ENCODE peak calls at places on chromosomes 6 and 20, in seven cellular contexts. O is left ventricle myocardium inferior, N is epithelial cell of esophagus, B is body of pancreas, H is cardiac muscle cell, I is dorsolateral prefrontal cortex, P is HFF-Myc. T is an unnamed sample.

GRCh38 chr6:30885999-30886896 is 1.9 kb downstream of the DDR1 start:
- DNase-seq in O (peak; percentile 48), N (peak; percentile 95), B (peak; percentile 58), H (peak; percentile 82), I (peak; percentile 74), P (no peak), T (peak; percentile 70)

GRCh38 chr6:165146456-165146855 is 162.9 kb downstream of the C6orf118 start:
- DNase-seq in O (no peak), N (no peak), B (no peak), H (no peak), I (no peak), P (no peak), T (no peak)

GRCh38 chr6:150086026-150086425 is 17.1 kb upstream of the ULBP3 start:
- DNase-seq in O (no peak), N (no peak), B (no peak), H (no peak), I (no peak), P (no peak), T (no peak)

GRCh38 chr6:3867616-3868502 is 18.7 kb downstream of the FAM50B start:
- DNase-seq in O (no peak), N (peak; percentile 49), B (no peak), H (peak; percentile 48), I (no peak), P (no peak), T (peak; percentile 53)

GRCh38 chr6:165746331-165746730 is 83.3 kb upstream of the PDE10A start:
- DNase-seq in O (no peak), N (no peak), B (no peak), H (no peak), I (no peak), P (no peak), T (no peak)

GRCh38 chr6:68689910-68690309 is 54.8 kb downstream of the ADGRB3 start:
- DNase-seq in O (no peak), N (no peak), B (no peak), H (no peak), I (no peak), P (no peak), T (no peak)

GRCh38 chr20:59253779-59254319 is 46.6 kb upstream of the EDN3 start:
- DNase-seq in O (no peak), N (no peak), B (no peak), H (no peak), I (no peak), P (no peak), T (no peak)

GRCh38 chr6:35295521-35296315 is 1.9 kb upstream of the DEF6 start:
- DNase-seq in O (no peak), N (no peak), B (no peak), H (no peak), I (no peak), P (no peak), T (no peak)

GRCh38 chr20:50320910-50321796 is 130.5 kb downstream of the CEBPB start:
- DNase-seq in O (peak; percentile 85), N (peak; percentile 99), B (peak; percentile 89), H (peak; percentile 94), I (no peak), P (no peak), T (peak; percentile 92)

GRCh38 chr6:10395946-10396577 is 18.8 kb downstream of the TFAP2A start:
- DNase-seq in O (no peak), N (peak; percentile 40), B (no peak), H (no peak), I (no peak), P (no peak), T (no peak)

GRCh38 chr6:146357578-146358340 is 185.9 kb upstream of the RAB32 start:
- DNase-seq in O (no peak), N (peak; percentile 87), B (no peak), H (peak; percentile 66), I (no peak), P (peak; percentile 47), T (peak; percentile 87)

GRCh38 chr6:55276745-55277627 is 50.3 kb upstream of the GFRAL start:
- DNase-seq in O (peak; percentile 20), N (peak; percentile 77), B (peak; percentile 56), H (peak; percentile 84), I (no peak), P (peak; percentile 22), T (peak; percentile 79)

GRCh38 chr6:128803911-128804310 is 79.0 kb upstream of the LAMA2 start:
- DNase-seq in O (no peak), N (no peak), B (peak; percentile 6), H (peak; percentile 72), I (no peak), P (peak; percentile 32), T (peak; percentile 84)

GRCh38 chr6:105793132-105793531 is 293.0 kb upstream of the PRDM1 start:
- DNase-seq in O (no peak), N (peak; percentile 41), B (peak; percentile 49), H (no peak), I (no peak), P (no peak), T (no peak)

GRCh38 chr6:122780114-122780513 is 598 bp downstream of the FABP7 start:
- DNase-seq in O (no peak), N (no peak), B (no peak), H (no peak), I (no peak), P (no peak), T (no peak)

GRCh38 chr20:45229264-45230056 is 8.3 kb downstream of the SEMG2 start:
- DNase-seq in O (no peak), N (peak; percentile 62), B (peak; percentile 49), H (peak; percentile 21), I (no peak), P (no peak), T (peak; percentile 7)

GRCh38 chr6:132768051-132768517 is 10.4 kb upstream of the VNN2 start:
- DNase-seq in O (peak; percentile 16), N (peak; percentile 74), B (peak; percentile 67), H (peak; percentile 32), I (no peak), P (no peak), T (peak; percentile 16)
- TF ChIP-seq CTCF in O (peak; percentile 55), N (peak; percentile 61), B (peak; percentile 94), H (peak; percentile 42), I (peak; percentile 34), P (peak; percentile 34), T (peak; percentile 19)

DNA sequence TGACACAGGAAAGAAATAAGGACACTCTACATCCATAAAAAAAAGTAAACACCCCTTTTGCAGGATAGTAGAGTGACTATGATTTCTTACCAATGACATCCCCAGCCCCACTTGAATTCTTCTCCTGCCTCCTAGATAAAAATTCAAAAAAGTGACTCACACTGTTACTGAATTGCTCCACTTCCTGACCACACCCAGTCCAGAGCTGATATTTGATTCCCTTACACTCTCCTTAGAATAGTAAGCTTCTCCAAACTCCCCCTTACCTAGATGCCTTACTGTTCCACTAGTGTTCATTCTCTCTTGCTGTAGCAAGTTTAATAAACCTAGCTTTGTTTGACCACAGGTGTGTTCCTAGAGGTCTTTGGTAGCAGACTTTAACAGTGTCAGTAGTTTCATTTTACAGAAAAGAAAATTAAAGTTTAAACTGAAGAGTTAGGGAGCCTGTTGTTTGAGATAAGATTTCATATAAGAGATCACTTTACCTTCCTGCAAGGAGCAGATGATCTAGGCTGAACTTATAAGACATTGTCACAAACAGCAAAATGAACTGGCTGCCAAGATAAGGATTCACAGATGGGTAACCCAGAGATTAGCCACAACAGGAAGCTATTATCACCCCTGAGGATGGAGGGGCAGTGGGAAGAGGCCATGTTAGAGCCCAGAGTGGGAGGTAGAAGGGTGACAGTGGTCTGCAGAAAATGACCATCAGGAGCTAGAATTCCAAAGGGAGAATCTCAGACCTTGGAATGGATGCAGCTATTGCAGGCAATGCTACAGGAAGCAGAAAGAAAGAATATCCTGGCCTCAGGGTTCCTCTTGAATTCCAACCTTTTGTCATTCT is 28.4 kb upstream of the BTN3A2 start:
- DNase-seq in O (no peak), N (peak; percentile 77), B (no peak), H (peak; percentile 60), I (no peak), P (peak; percentile 74), T (peak; percentile 73)
- H3K4me3 ChIP-seq in O (no peak overlapping the region), N (no peak overlapping the region), B (no peak overlapping the region), H (no peak overlapping the region), I (no peak overlapping the region), P (no peak overlapping the region), T (no peak overlapping the region)

DNA sequence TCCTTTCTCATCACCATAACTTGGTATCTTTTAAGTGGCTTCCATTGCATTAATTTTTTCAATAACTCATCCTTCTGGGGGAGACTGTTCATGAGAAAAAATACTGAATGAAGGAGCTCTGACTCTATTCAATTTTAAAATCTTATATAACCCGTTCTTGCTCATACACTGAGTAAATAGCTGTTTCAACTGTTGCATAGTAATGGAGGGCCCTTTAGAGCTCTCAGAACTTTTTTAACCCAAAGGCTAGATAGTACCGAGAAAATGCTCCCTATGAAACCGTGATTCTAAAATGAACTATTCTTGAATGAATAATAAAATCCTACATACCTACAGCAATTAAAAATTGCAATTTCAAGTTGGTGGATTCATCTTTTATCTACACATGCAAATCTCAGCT is 5.3 kb downstream of the SLC2A12 start:
- DNase-seq in O (no peak), N (no peak), B (no peak), H (no peak), I (no peak), P (no peak), T (no peak)
- TF ChIP-seq CTCF in O (no peak), N (no peak), B (no peak), H (no peak), I (no peak), P (no peak), T (no peak)

GRCh38 chr20:32473231-32474008 is 111.7 kb downstream of the NOL4L start:
- DNase-seq in O (no peak), N (no peak), B (peak; percentile 3), H (no peak), I (no peak), P (no peak), T (no peak)

GRCh38 chr20:32476684-32477593 is 108.2 kb downstream of the NOL4L start:
- DNase-seq in O (peak; percentile 6), N (no peak), B (no peak), H (no peak), I (no peak), P (no peak), T (no peak)

GRCh38 chr20:32474009-32474716 is 111.0 kb downstream of the NOL4L start:
- DNase-seq in O (no peak), N (no peak), B (peak; percentile 29), H (no peak), I (no peak), P (no peak), T (no peak)

GRCh38 chr20:32474717-32474966 is 110.5 kb downstream of the NOL4L start:
- DNase-seq in O (no peak), N (no peak), B (no peak), H (no peak), I (no peak), P (no peak), T (no peak)

DNA sequence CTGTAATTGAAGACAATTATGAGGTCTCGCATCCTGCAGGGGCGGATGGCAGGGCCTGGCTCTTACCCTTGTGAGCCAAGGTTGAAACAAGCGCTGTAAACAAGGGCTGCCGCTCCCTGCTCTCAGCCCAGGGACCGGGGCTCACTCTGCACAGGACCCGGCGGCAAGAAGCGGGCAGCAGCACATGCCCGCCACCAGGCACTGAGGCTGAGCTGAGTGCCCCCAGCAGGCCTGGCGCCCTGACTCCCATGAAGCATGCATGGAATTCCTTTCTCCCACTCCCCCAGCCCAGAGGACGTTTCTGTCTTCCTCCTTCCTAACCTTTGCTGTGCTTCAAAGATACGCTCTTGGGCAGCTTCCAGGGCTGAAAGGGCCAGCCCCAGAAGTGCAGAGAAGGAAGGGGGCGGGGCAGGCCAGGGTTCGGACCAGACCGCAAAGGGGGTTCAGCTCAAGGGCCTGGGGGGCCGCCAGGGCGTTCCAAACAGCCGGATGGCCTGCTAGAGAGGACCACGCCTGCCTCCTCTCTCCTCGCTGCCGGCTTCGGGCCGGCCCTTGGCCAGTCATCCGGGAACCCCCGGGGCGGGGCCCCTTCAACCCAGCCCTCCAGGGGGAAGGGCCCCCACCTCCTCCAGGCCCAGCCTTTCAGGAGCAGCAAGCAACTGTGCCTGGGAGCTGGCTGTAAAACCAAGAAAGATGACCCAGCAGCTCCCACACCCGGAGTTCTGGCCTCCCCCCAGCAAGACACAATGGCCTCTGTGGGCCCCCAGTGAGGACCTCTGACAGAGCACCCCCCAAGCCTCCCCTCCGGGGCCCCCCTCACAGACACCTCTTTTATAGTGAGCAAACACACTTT is 109.9 kb downstream of the NOL4L start:
- DNase-seq in O (peak; percentile 92), N (peak; percentile 75), B (peak; percentile 86), H (peak; percentile 100), I (peak; percentile 78), P (peak; percentile 76), T (peak; percentile 98)
- H3K4me3 ChIP-seq in O (peak overlapping the region; percentile 56), N (no peak overlapping the region), B (no peak overlapping the region), H (peak overlapping the region; percentile 7), I (peak overlapping the region; percentile 24), P (peak overlapping the region; percentile 51), T (peak overlapping the region; percentile 44)